ENCODE peak calls at places on chromosomes 3 and 15, in seven cellular contexts. P is ovary, W is upper lobe of right lung, U is IMR-90, J is endodermal cell, E is A549, L is adrenal gland. T is an unnamed sample.

GRCh38 chr3:120348065-120348980 is 831 bp downstream of the LRRC58 start:
- DNase-seq in L (no peak), J (no peak), U (peak), W (no peak), E (no peak), P (no peak), T (peak)

GRCh38 chr15:31435891-31436628 is 109.4 kb downstream of the KLF13 start:
- DNase-seq in P (no peak), E (no peak), U (no peak), W (no peak), J (no peak), L (no peak), T (no peak)

GRCh38 chr3:30644615-30645014 is 38.2 kb downstream of the TGFBR2 start:
- DNase-seq in E (no peak), L (peak), P (peak), J (no peak), W (no peak), U (peak), T (peak)

GRCh38 chr3:67297715-67298475 is 299.8 kb downstream of the KBTBD8 start:
- DNase-seq in U (no peak), L (no peak), J (no peak), W (no peak), P (no peak), E (no peak), T (no peak)

GRCh38 chr15:51348688-51349087 is 7.2 kb downstream of the GLDN start:
- DNase-seq in E (no peak), P (no peak), W (no peak), L (no peak), J (no peak), U (no peak), T (no peak)

GRCh38 chr15:93900476-93901400 is 330.6 kb upstream of the MCTP2 start:
- DNase-seq in U (no peak), L (no peak), E (no peak), J (peak), W (no peak), P (no peak), T (no peak)

GRCh38 chr3:122640437-122640999 is 40.1 kb upstream of the PARP14 start:
- DNase-seq in E (no peak), W (no peak), J (no peak), L (no peak), P (no peak), U (no peak), T (no peak)

GRCh38 chr15:80695099-80695910 is at the start of gene ABHD17C:
- DNase-seq in W (peak), P (peak), J (peak), L (peak), E (peak), U (peak), T (peak)

GRCh38 chr3:171679011-171679492 is 131.2 kb downstream of the PLD1 start:
- DNase-seq in E (no peak), J (no peak), P (no peak), W (no peak), L (no peak), U (no peak), T (no peak)

GRCh38 chr15:64808785-64809453 is 16.5 kb downstream of the PIF1 start:
- DNase-seq in U (no peak), J (peak), W (no peak), E (no peak), P (no peak), L (no peak), T (no peak)

GRCh38 chr3:84893211-84893610 is 65.6 kb upstream of the CADM2 start:
- DNase-seq in J (no peak), P (no peak), E (no peak), L (no peak), W (no peak), U (no peak), T (no peak)

GRCh38 chr3:81549831-81550230 is 211.6 kb downstream of the GBE1 start:
- DNase-seq in L (no peak), U (no peak), W (no peak), P (no peak), J (no peak), E (no peak), T (no peak)

GRCh38 chr15:68704496-68705021 is 116.1 kb downstream of the ANP32A start:
- DNase-seq in J (peak), P (no peak), E (no peak), L (peak), U (peak), W (no peak), T (peak)

GRCh38 chr15:27989838-27990237 is 109.3 kb downstream of the OCA2 start:
- DNase-seq in U (no peak), L (no peak), E (no peak), J (no peak), P (no peak), W (no peak), T (no peak)

GRCh38 chr15:62856466-62857246 is 185.9 kb upstream of the TPM1 start:
- DNase-seq in W (no peak), J (peak), E (no peak), U (no peak), P (no peak), L (no peak), T (no peak)

GRCh38 chr15:39195988-39196486 is 384.8 kb upstream of the THBS1 start:
- DNase-seq in J (no peak), E (peak), W (no peak), U (peak), L (no peak), P (no peak), T (peak)

GRCh38 chr3:31895471-31895870 is 85.6 kb downstream of the OSBPL10 start:
- DNase-seq in P (no peak), J (no peak), L (no peak), U (peak), W (no peak), E (no peak), T (no peak)

GRCh38 chr3:111368061-111368460 is 173.9 kb upstream of the CD96 start:
- DNase-seq in W (no peak), P (no peak), J (no peak), L (no peak), E (no peak), U (no peak), T (no peak)

GRCh38 chr3:30199096-30199734 is 407.2 kb upstream of the TGFBR2 start:
- DNase-seq in P (peak), E (peak), L (peak), U (peak), W (peak), J (peak), T (peak)

GRCh38 chr3:194134231-194134756 is 1.7 kb upstream of the HES1 start:
- DNase-seq in P (no peak), W (peak), U (no peak), J (no peak), E (no peak), L (peak), T (peak)

GRCh38 chr3:43400162-43400561 is 113.8 kb downstream of the SNRK start:
- DNase-seq in J (no peak), P (no peak), U (no peak), W (no peak), E (no peak), L (no peak), T (peak)

GRCh38 chr15:66721954-66722353 is 19.9 kb downstream of the SMAD6 start:
- DNase-seq in L (no peak), U (no peak), J (no peak), W (no peak), E (no peak), P (no peak), T (no peak)

GRCh38 chr15:24985224-24985623 is 30.4 kb downstream of the SNRPN start:
- DNase-seq in P (no peak), W (no peak), U (no peak), L (no peak), E (no peak), J (no peak), T (no peak)

GRCh38 chr15:99390667-99391066 is 139.4 kb downstream of the LRRC28 start:
- DNase-seq in J (peak), W (no peak), L (no peak), P (no peak), E (no peak), U (no peak), T (no peak)

GRCh38 chr3:177382944-177383343 is 185.7 kb upstream of the TBL1XR1 start:
- DNase-seq in P (no peak), L (no peak), E (no peak), W (no peak), J (no peak), U (no peak), T (no peak)

GRCh38 chr15:67548862-67549651 is 6.6 kb downstream of the MAP2K5 start:
- DNase-seq in W (no peak), J (peak), U (no peak), L (peak), P (no peak), E (no peak), T (no peak)

GRCh38 chr15:80856809-80857377 is 77.7 kb downstream of the CEMIP start:
- DNase-seq in U (no peak), J (peak), P (peak), L (peak), E (peak), W (peak), T (no peak)

GRCh38 chr3:12076666-12077065 is 72.5 kb downstream of the SYN2 start:
- DNase-seq in J (no peak), E (no peak), P (no peak), W (no peak), L (no peak), U (no peak), T (no peak)

GRCh38 chr15:29331071-29331470 is 61.4 kb upstream of the NSMCE3 start:
- DNase-seq in U (no peak), J (no peak), P (no peak), W (no peak), E (no peak), L (no peak), T (no peak)

GRCh38 chr3:193840111-193840641 is 247.2 kb downstream of the OPA1 start:
- DNase-seq in J (no peak), E (no peak), P (no peak), L (no peak), W (no peak), U (no peak), T (no peak)

GRCh38 chr3:27939940-27940339 is 217.8 kb upstream of the EOMES start:
- DNase-seq in L (no peak), P (no peak), U (peak), W (no peak), E (no peak), J (peak), T (peak)

GRCh38 chr3:50264389-50264963 is 4.5 kb upstream of the SEMA3B start:
- DNase-seq in W (peak), E (peak), U (peak), L (peak), P (peak), J (peak), T (peak)

GRCh38 chr3:140588558-140588957 is 89.3 kb upstream of the TRIM42 start:
- DNase-seq in W (no peak), J (peak), P (no peak), L (no peak), U (no peak), E (no peak), T (no peak)

GRCh38 chr15:75508741-75509532 is 57.4 kb upstream of the SIN3A start:
- DNase-seq in L (no peak), P (no peak), E (peak), W (no peak), J (peak), U (peak), T (peak)

GRCh38 chr15:48557335-48557734 is 88.2 kb downstream of the FBN1 start:
- DNase-seq in W (no peak), U (no peak), J (no peak), L (no peak), E (no peak), P (no peak), T (no peak)

GRCh38 chr15:48559270-48559669 is 86.2 kb downstream of the FBN1 start:
- DNase-seq in L (peak), U (peak), P (peak), W (no peak), E (no peak), J (peak), T (no peak)

GRCh38 chr15:48563944-48564343 is 81.6 kb downstream of the FBN1 start:
- DNase-seq in U (no peak), J (no peak), L (no peak), E (no peak), W (no peak), P (no peak), T (no peak)

GRCh38 chr15:48556159-48556897 is 89.2 kb downstream of the FBN1 start:
- DNase-seq in P (no peak), W (no peak), J (no peak), U (peak), E (no peak), L (no peak), T (no peak)

DNA sequence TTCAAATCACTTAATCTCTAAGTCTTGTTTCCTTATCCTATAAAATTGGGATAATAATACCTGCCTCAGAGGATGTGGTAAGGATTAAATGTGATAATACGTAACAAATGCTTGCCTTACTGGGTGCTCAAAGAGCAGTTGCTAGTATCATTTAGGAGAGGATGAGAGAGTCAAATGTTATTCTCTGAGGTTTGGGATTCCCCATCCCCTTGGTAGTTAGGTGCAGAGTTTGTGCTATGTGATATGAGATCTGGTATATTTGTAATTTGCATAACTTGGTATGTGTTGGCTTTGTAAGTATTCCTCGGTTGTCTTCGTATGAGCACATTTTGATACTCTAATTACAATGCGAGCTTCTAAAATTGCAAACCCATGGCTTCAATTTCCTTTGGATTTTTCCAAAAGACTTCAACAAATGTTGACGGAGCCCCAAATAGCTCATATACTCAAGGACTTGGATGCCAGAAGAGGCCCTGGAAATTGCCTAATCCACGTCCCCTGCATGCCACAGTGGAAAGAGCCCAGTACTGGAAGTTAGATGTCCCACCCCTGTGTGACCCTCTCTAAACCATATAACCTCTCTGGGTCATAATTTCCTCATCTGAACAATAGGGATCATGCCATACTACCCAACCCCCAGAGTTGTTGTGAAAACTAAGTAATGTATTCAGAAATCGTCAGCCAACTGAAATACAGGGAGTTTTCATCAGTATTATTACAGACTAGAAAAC is 85.0 kb downstream of the FBN1 start:
- DNase-seq in P (no peak), J (no peak), W (no peak), L (peak), E (no peak), U (no peak), T (peak)
- H3K27ac ChIP-seq in P (no peak), J (no peak), W (no peak), L (no peak), E (no peak), U (no peak), T (no peak)

GRCh38 chr15:74460298-74460697 is 662 bp downstream of the UBL7 start:
- DNase-seq in L (no peak), W (no peak), E (no peak), P (no peak), J (no peak), U (no peak), T (no peak)

GRCh38 chr15:74463634-74464033 is 2.7 kb upstream of the UBL7 start:
- DNase-seq in U (no peak), L (no peak), E (no peak), J (no peak), P (no peak), W (no peak), T (no peak)

GRCh38 chr15:74461847-74462511 is 1.0 kb upstream of the UBL7 start:
- DNase-seq in E (no peak), U (no peak), P (no peak), L (no peak), J (no peak), W (no peak), T (peak)

GRCh38 chr15:74458473-74458872 is 2.5 kb downstream of the UBL7 start:
- DNase-seq in L (no peak), U (no peak), J (no peak), W (no peak), P (no peak), E (no peak), T (no peak)

DNA sequence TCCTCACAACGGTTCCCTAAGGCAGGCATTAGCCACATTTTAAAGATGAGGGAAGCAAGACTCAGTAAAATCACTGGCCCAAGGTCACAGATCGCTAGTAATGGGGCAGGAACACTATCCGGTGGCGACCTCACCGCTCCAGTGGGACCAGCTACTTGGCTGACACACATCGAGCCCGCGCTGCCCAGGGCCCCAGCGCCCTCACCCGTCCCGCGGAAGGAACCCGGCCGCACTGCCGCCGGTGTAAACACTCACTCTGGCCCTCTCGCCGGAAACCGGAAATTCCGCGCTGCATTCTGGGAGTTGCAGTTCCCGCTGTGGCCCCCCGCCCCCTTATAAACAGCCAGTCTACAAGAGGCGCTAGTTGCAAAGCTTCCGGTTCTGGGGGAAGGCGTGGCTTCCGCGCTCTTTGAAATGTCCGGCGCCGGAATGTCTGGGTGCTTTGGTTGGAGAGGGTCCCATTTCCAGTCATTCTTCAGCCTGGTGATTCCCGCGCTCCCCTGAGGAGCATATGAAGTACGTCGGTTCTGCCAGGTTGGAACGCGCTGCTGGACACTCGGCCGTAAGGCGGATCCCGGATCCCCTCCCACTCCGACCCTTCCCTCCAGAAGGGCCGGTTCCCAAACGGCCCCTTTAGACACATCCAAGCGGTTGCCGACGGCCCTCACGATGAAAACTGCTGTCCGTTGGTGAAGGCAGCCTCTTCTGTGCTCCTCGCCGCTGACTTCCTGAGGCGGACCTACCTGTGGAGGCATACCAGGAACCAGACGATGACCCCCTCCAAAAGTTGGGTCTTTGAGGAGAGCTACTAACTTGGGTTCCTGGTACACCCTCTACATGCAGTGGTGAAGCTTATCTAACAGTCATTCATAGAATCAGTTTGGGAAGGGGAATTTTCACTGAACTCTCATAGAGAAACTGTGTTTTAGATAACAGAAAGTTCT is at the start of gene UBL7:
- DNase-seq in P (peak), L (peak), E (peak), U (peak), J (peak), W (peak), T (peak)
- TF ChIP-seq CTCF in P (no peak), L (no peak), E (no peak), U (peak), J (peak), W (peak), T (peak)

DNA sequence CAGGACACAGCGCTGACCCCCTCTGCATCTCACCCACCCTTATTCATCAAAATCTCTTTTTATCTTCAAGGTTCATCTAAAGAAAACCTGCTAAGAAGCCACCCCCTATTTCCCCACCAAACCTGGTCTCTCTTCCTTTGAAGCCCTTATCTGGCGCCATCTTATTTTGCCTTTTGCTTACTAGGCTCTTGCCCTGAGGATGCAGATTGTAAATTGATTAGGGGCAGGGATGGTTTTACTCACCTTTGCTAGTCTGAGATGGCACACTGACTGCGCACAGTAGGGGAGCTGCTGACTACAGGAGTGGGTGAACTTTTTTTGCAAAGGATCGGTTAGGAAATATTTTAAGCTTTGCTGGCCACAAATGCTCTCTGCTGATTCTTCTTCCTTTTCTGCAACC is 78.9 kb upstream of the BHLHE40 start:
- DNase-seq in W (no peak), J (no peak), U (no peak), L (no peak), P (no peak), E (no peak), T (no peak)
- H3K27ac ChIP-seq in W (no peak), J (no peak), U (no peak), L (peak), P (no peak), E (no peak), T (no peak)

DNA sequence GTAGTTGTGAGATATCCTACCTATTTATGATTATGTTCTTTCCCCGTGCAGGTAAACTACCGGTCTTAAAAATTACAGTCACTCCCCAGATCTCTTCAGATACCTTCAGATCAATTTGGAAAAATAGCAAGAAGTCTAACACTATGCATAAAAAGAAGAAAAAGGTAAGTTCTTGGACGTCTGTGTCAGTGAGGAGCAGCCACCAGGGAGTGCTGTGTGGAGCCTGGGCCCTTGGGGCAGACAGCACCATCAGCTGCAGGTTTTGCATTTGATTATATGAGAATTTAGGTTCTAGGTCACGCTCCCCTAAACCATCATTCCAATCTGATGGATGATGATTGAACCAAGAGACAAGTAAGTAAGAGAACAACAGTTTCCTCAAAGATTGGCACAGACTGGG is 8.9 kb upstream of the RNF7 start:
- DNase-seq in P (no peak), E (no peak), L (no peak), U (no peak), W (no peak), J (peak), T (no peak)
- TF ChIP-seq CTCF in P (no peak), E (no peak), L (no peak), U (no peak), W (no peak), J (peak), T (no peak)

T was measured in cardiac muscle cell.